ENCODE peak calls at places on chromosomes 5 and 9, in four cellular contexts. One of them, this sample, is unnamed. For H3K4me1, the result is how much of the 10 kb centered on the place peaks cover.

GRCh38 chr9:31730398-31730797 is 654.0 kb upstream of the ACO1 start:
- DNase-seq in tibial artery: no peak
- DNase-seq in body of pancreas: no peak
- DNase-seq in cardiac muscle cell: no peak
- DNase-seq in this sample: no peak

GRCh38 chr9:106449528-106449927 is 413.4 kb upstream of the ZNF462 start:
- DNase-seq in tibial artery: no peak
- DNase-seq in body of pancreas: no peak
- DNase-seq in cardiac muscle cell: no peak
- DNase-seq in this sample: no peak

GRCh38 chr9:124079176-124079925 is 67.8 kb downstream of the LHX2 start:
- DNase-seq in tibial artery: no peak
- DNase-seq in body of pancreas: no peak
- DNase-seq in cardiac muscle cell: peak
- DNase-seq in this sample: no peak

GRCh38 chr5:181039961-181040915 is at the start of gene BTNL9:
- DNase-seq in tibial artery: no peak
- DNase-seq in body of pancreas: no peak
- DNase-seq in cardiac muscle cell: no peak
- DNase-seq in this sample: no peak

GRCh38 chr5:169893586-169893985 is 86.7 kb downstream of the INSYN2B start:
- DNase-seq in tibial artery: no peak
- DNase-seq in body of pancreas: no peak
- DNase-seq in cardiac muscle cell: peak
- DNase-seq in this sample: no peak

GRCh38 chr9:125524522-125524921 is 182.5 kb downstream of the MAPKAP1 start:
- DNase-seq in tibial artery: no peak
- DNase-seq in body of pancreas: no peak
- DNase-seq in cardiac muscle cell: peak
- DNase-seq in this sample: no peak

GRCh38 chr5:149780043-149780737 is 50.1 kb downstream of the PPARGC1B start:
- DNase-seq in tibial artery: no peak
- DNase-seq in body of pancreas: no peak
- DNase-seq in cardiac muscle cell: no peak
- DNase-seq in this sample: no peak

GRCh38 chr5:143635146-143635752 is 176.7 kb upstream of the HMHB1 start:
- DNase-seq in tibial artery: no peak
- DNase-seq in body of pancreas: no peak
- DNase-seq in cardiac muscle cell: peak
- DNase-seq in this sample: no peak

GRCh38 chr9:100477221-100477620 is 4.3 kb downstream of the TMEFF1 start:
- DNase-seq in tibial artery: no peak
- DNase-seq in body of pancreas: no peak
- DNase-seq in cardiac muscle cell: no peak
- DNase-seq in this sample: no peak

GRCh38 chr9:88143179-88143578 is 4.9 kb upstream of the SPATA31C2 start:
- DNase-seq in tibial artery: no peak
- DNase-seq in body of pancreas: no peak
- DNase-seq in cardiac muscle cell: no peak
- DNase-seq in this sample: no peak

GRCh38 chr5:17185776-17186175 is 31.7 kb upstream of the BASP1 start:
- DNase-seq in tibial artery: peak
- DNase-seq in body of pancreas: no peak
- DNase-seq in cardiac muscle cell: peak
- DNase-seq in this sample: no peak

GRCh38 chr5:109319351-109319750 is 90.4 kb downstream of the PJA2 start:
- DNase-seq in tibial artery: no peak
- DNase-seq in body of pancreas: no peak
- DNase-seq in cardiac muscle cell: no peak
- DNase-seq in this sample: no peak

GRCh38 chr5:158754018-158754514 is 345.6 kb downstream of the EBF1 start:
- DNase-seq in tibial artery: no peak
- DNase-seq in body of pancreas: no peak
- DNase-seq in cardiac muscle cell: peak
- DNase-seq in this sample: no peak

GRCh38 chr9:37390759-37391158 is 31.7 kb upstream of the GRHPR start:
- DNase-seq in tibial artery: no peak
- DNase-seq in body of pancreas: peak
- DNase-seq in cardiac muscle cell: peak
- DNase-seq in this sample: peak

GRCh38 chr9:3809724-3810123 is 283.9 kb upstream of the RFX3 start:
- DNase-seq in tibial artery: no peak
- DNase-seq in body of pancreas: no peak
- DNase-seq in cardiac muscle cell: no peak
- DNase-seq in this sample: no peak

GRCh38 chr9:82488702-82489578 is 500.4 kb downstream of the SPATA31D1 start:
- DNase-seq in tibial artery: peak
- DNase-seq in body of pancreas: peak
- DNase-seq in cardiac muscle cell: peak
- DNase-seq in this sample: no peak

GRCh38 chr5:81233080-81233634 is at the start of gene CKMT2:
- DNase-seq in tibial artery: peak
- DNase-seq in body of pancreas: peak
- DNase-seq in cardiac muscle cell: peak
- DNase-seq in this sample: peak

GRCh38 chr5:128349044-128349629 is 188.9 kb downstream of the FBN2 start:
- DNase-seq in tibial artery: no peak
- DNase-seq in body of pancreas: peak
- DNase-seq in cardiac muscle cell: no peak
- DNase-seq in this sample: peak

GRCh38 chr5:88715503-88715902 is 167.5 kb downstream of the MEF2C start:
- DNase-seq in tibial artery: no peak
- DNase-seq in body of pancreas: no peak
- DNase-seq in cardiac muscle cell: no peak
- DNase-seq in this sample: no peak

GRCh38 chr9:16526380-16526779 is 344.1 kb downstream of the BNC2 start:
- DNase-seq in tibial artery: no peak
- DNase-seq in body of pancreas: no peak
- DNase-seq in cardiac muscle cell: peak
- DNase-seq in this sample: no peak

GRCh38 chr9:14350766-14351165 is 36.8 kb upstream of the NFIB start:
- DNase-seq in tibial artery: peak
- DNase-seq in body of pancreas: no peak
- DNase-seq in cardiac muscle cell: peak
- DNase-seq in this sample: no peak

GRCh38 chr9:131624636-131625241 is 79.4 kb downstream of the PRRT1B start:
- DNase-seq in tibial artery: no peak
- DNase-seq in body of pancreas: peak
- DNase-seq in cardiac muscle cell: no peak
- DNase-seq in this sample: no peak

GRCh38 chr9:128656416-128657343 is at the start of gene DYNC2I2:
- DNase-seq in tibial artery: peak
- DNase-seq in body of pancreas: peak
- DNase-seq in cardiac muscle cell: peak
- DNase-seq in this sample: peak

GRCh38 chr5:12636209-12636608 is 732.0 kb upstream of the CTNND2 start:
- DNase-seq in tibial artery: no peak
- DNase-seq in body of pancreas: no peak
- DNase-seq in cardiac muscle cell: no peak
- DNase-seq in this sample: no peak

GRCh38 chr9:120410925-120411501 is 169.0 kb downstream of the CDK5RAP2 start:
- DNase-seq in tibial artery: no peak
- DNase-seq in body of pancreas: no peak
- DNase-seq in cardiac muscle cell: peak
- DNase-seq in this sample: no peak

GRCh38 chr5:107272954-107273353 is 397.8 kb downstream of the EFNA5 start:
- DNase-seq in tibial artery: no peak
- DNase-seq in body of pancreas: no peak
- DNase-seq in cardiac muscle cell: peak
- DNase-seq in this sample: no peak

GRCh38 chr5:126390056-126390455 is 33.2 kb upstream of the GRAMD2B start:
- DNase-seq in tibial artery: no peak
- DNase-seq in body of pancreas: no peak
- DNase-seq in cardiac muscle cell: no peak
- DNase-seq in this sample: peak

GRCh38 chr9:131874916-131875670 is 135.2 kb upstream of the RAPGEF1 start:
- DNase-seq in tibial artery: no peak
- DNase-seq in body of pancreas: no peak
- DNase-seq in cardiac muscle cell: no peak
- DNase-seq in this sample: no peak

GRCh38 chr5:155189981-155190380 is 176.4 kb downstream of the KIF4B start:
- DNase-seq in tibial artery: no peak
- DNase-seq in body of pancreas: no peak
- DNase-seq in cardiac muscle cell: no peak
- DNase-seq in this sample: no peak

GRCh38 chr5:3320317-3320865 is 275.2 kb upstream of the IRX1 start:
- DNase-seq in tibial artery: no peak
- DNase-seq in body of pancreas: no peak
- DNase-seq in cardiac muscle cell: no peak
- DNase-seq in this sample: no peak

GRCh38 chr5:68478306-68479091 is 262.9 kb downstream of the PIK3R1 start:
- DNase-seq in tibial artery: no peak
- DNase-seq in body of pancreas: no peak
- DNase-seq in cardiac muscle cell: peak
- DNase-seq in this sample: no peak

GRCh38 chr9:27654629-27655285 is 81.5 kb upstream of the C9orf72 start:
- DNase-seq in tibial artery: no peak
- DNase-seq in body of pancreas: peak
- DNase-seq in cardiac muscle cell: no peak
- DNase-seq in this sample: peak

GRCh38 chr9:82512724-82513123 is 524.2 kb downstream of the SPATA31D1 start:
- DNase-seq in tibial artery: no peak
- DNase-seq in body of pancreas: no peak
- DNase-seq in cardiac muscle cell: no peak
- DNase-seq in this sample: no peak

GRCh38 chr9:110777201-110777842 is 108.7 kb downstream of the MUSK start:
- DNase-seq in tibial artery: no peak
- DNase-seq in body of pancreas: no peak
- DNase-seq in cardiac muscle cell: peak
- DNase-seq in this sample: peak
- H3K4me1 ChIP-seq in tibial artery: under half
- H3K4me1 ChIP-seq in body of pancreas: under half
- H3K4me1 ChIP-seq in cardiac muscle cell: under half
- H3K4me1 ChIP-seq in this sample: under half

GRCh38 chr9:95009459-95009858 is 283.0 kb downstream of the AOPEP start:
- DNase-seq in tibial artery: no peak
- DNase-seq in body of pancreas: no peak
- DNase-seq in cardiac muscle cell: no peak
- DNase-seq in this sample: no peak
- H3K4me3 ChIP-seq in tibial artery: peak
- H3K4me3 ChIP-seq in body of pancreas: no peak
- H3K4me3 ChIP-seq in cardiac muscle cell: no peak
- H3K4me3 ChIP-seq in this sample: no peak

GRCh38 chr5:103262422-103262871 is 3.9 kb downstream of the MACIR start:
- DNase-seq in tibial artery: no peak
- DNase-seq in body of pancreas: no peak
- DNase-seq in cardiac muscle cell: peak
- DNase-seq in this sample: no peak

GRCh38 chr5:103260951-103261350 is 2.4 kb downstream of the MACIR start:
- DNase-seq in tibial artery: no peak
- DNase-seq in body of pancreas: no peak
- DNase-seq in cardiac muscle cell: no peak
- DNase-seq in this sample: no peak

GRCh38 chr5:103258957-103259704 is 568 bp downstream of the MACIR start:
- DNase-seq in tibial artery: peak
- DNase-seq in body of pancreas: peak
- DNase-seq in cardiac muscle cell: peak
- DNase-seq in this sample: peak

GRCh38 chr5:103258368-103258956 is at the start of gene MACIR:
- DNase-seq in tibial artery: peak
- DNase-seq in body of pancreas: peak
- DNase-seq in cardiac muscle cell: peak
- DNase-seq in this sample: peak

GRCh38 chr5:103259705-103260355 is 1.3 kb downstream of the MACIR start:
- DNase-seq in tibial artery: peak
- DNase-seq in body of pancreas: no peak
- DNase-seq in cardiac muscle cell: peak
- DNase-seq in this sample: peak
- H3K27ac ChIP-seq in tibial artery: peak
- H3K27ac ChIP-seq in body of pancreas: peak
- H3K27ac ChIP-seq in cardiac muscle cell: peak
- H3K27ac ChIP-seq in this sample: peak

GRCh38 chr9:117232991-117233390 is 181.9 kb downstream of the ASTN2 start:
- DNase-seq in tibial artery: no peak
- DNase-seq in body of pancreas: no peak
- DNase-seq in cardiac muscle cell: no peak
- DNase-seq in this sample: no peak
- H3K4me1 ChIP-seq in tibial artery: under half
- H3K4me1 ChIP-seq in body of pancreas: under half
- H3K4me1 ChIP-seq in cardiac muscle cell: under half
- H3K4me1 ChIP-seq in this sample: under half

DNA sequence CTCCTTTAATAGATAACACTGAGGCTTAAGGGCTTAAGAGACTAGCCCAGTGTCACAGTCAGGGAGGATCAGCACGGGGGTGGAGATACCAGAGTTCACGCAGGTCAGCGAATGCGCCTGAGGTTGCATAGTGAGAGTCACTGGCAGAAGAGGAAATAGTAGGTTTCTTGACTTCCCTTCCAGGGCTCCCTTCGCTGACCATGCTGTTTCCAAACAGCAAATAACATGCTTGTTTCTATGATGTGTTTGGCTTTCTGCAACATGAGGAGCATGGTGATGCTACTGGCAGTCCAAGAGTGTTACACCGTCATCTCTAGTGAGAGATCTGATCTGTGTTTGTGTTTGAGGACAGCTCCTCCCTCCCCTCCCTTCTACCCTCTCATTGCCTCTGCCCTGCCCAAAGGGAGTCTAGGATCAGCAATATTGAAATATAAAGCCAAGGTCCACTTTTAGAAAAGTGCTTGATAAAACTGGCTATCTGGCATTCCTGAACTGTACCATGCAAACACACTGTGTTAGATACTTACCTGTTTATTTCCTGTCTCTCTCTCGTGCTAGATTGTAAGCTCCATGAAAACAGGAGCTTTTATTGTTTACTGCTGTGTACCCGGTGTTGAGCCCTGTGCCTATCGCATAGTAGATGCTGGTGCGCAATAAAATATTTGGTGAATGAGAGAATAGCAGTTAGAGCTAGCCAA is 12.3 kb downstream of the TLE4 start:
- DNase-seq in tibial artery: peak
- DNase-seq in body of pancreas: no peak
- DNase-seq in cardiac muscle cell: no peak
- DNase-seq in this sample: peak
- H3K4me3 ChIP-seq in tibial artery: no peak
- H3K4me3 ChIP-seq in body of pancreas: no peak
- H3K4me3 ChIP-seq in cardiac muscle cell: no peak
- H3K4me3 ChIP-seq in this sample: no peak

DNA sequence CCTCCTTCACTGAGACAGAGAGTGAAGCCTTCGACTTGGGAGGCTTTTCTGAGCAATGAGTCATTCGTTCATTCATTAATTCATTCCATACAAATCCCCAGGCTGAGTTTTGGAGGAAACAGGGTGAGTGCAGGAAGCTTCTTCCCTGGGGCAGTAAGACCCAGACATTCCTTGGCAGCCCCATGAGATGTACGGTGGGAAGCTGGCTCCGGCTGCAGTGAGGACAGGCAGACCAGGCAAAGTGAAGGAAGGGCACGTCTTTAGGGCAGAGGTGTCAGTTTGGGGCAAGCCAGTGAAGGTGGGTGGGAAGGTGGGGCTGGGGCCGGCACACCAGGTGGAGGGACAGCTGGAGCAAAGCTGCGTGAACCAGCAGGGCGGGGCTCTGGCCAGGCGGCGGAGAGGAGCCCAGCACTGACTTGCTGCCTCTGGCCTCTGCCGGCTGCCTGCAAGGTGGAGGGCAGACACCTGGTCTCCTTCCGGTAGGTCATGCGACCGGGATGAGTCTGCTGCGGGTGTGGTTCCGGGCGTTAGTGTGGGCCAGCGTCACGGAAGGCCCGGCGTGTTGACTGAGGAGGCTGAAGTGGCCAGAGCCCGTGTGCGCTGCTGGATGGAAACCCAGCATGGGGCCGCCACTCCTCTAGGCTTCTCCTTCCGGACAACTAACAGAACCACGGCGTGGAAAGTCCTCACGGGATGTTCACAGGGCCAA is 16.6 kb downstream of the OLFM1 start:
- DNase-seq in tibial artery: no peak
- DNase-seq in body of pancreas: no peak
- DNase-seq in cardiac muscle cell: no peak
- DNase-seq in this sample: no peak
- H3K27ac ChIP-seq in tibial artery: no peak
- H3K27ac ChIP-seq in body of pancreas: no peak
- H3K27ac ChIP-seq in cardiac muscle cell: no peak
- H3K27ac ChIP-seq in this sample: no peak